ENCODE peak calls at places on chromosomes 4 and X, in four cellular contexts. One of them, this sample, is unnamed.
A peak's percentile ranks its signal among the peaks of the same experiment; 100 is the strongest.

GRCh38 chr4:77156912-77157858 is at the start of gene CCNG2:
- DNase-seq in CD8-positive, alpha-beta T cell: peak; percentile 87
- DNase-seq in brain microvascular endothelial cell: peak; percentile 85
- DNase-seq in Caco-2: peak; percentile 89
- DNase-seq in this sample: no peak

GRCh38 chrX:150833454-150834056 is 64.9 kb downstream of the CD99L2 start:
- DNase-seq in CD8-positive, alpha-beta T cell: no peak
- DNase-seq in brain microvascular endothelial cell: no peak
- DNase-seq in Caco-2: no peak
- DNase-seq in this sample: no peak

GRCh38 chrX:145910017-145910416 is 92.4 kb downstream of the SLITRK2 start:
- DNase-seq in CD8-positive, alpha-beta T cell: no peak
- DNase-seq in brain microvascular endothelial cell: no peak
- DNase-seq in Caco-2: no peak
- DNase-seq in this sample: no peak

GRCh38 chr4:5019274-5019673 is at the start of gene CYTL1:
- DNase-seq in CD8-positive, alpha-beta T cell: no peak
- DNase-seq in brain microvascular endothelial cell: no peak
- DNase-seq in Caco-2: no peak
- DNase-seq in this sample: no peak

GRCh38 chr4:185144601-185145240 is 1.7 kb downstream of the SLC25A4 start:
- DNase-seq in CD8-positive, alpha-beta T cell: no peak
- DNase-seq in brain microvascular endothelial cell: no peak
- DNase-seq in Caco-2: no peak
- DNase-seq in this sample: no peak

GRCh38 chr4:148764720-148765119 is 322.5 kb upstream of the NR3C2 start:
- DNase-seq in CD8-positive, alpha-beta T cell: no peak
- DNase-seq in brain microvascular endothelial cell: no peak
- DNase-seq in Caco-2: no peak
- DNase-seq in this sample: no peak

GRCh38 chr4:1608821-1609500 is 75.2 kb downstream of the FAM53A start:
- DNase-seq in CD8-positive, alpha-beta T cell: no peak
- DNase-seq in brain microvascular endothelial cell: no peak
- DNase-seq in Caco-2: no peak
- DNase-seq in this sample: no peak

GRCh38 chr4:22515888-22516541 is at the start of gene ADGRA3:
- DNase-seq in CD8-positive, alpha-beta T cell: no peak
- DNase-seq in brain microvascular endothelial cell: peak; percentile 38
- DNase-seq in Caco-2: peak; percentile 81
- DNase-seq in this sample: no peak

GRCh38 chr4:101693842-101694398 is 96.6 kb upstream of the BANK1 start:
- DNase-seq in CD8-positive, alpha-beta T cell: no peak
- DNase-seq in brain microvascular endothelial cell: no peak
- DNase-seq in Caco-2: no peak
- DNase-seq in this sample: no peak

GRCh38 chrX:15495801-15496200 is 2.7 kb upstream of the PIR start:
- DNase-seq in CD8-positive, alpha-beta T cell: no peak
- DNase-seq in brain microvascular endothelial cell: no peak
- DNase-seq in Caco-2: no peak
- DNase-seq in this sample: no peak

GRCh38 chrX:15498741-15499140 is 1.9 kb upstream of the BMX start:
- DNase-seq in CD8-positive, alpha-beta T cell: no peak
- DNase-seq in brain microvascular endothelial cell: no peak
- DNase-seq in Caco-2: no peak
- DNase-seq in this sample: no peak

GRCh38 chrX:15496809-15497208 is 3.7 kb upstream of the PIR start:
- DNase-seq in CD8-positive, alpha-beta T cell: no peak
- DNase-seq in brain microvascular endothelial cell: no peak
- DNase-seq in Caco-2: no peak
- DNase-seq in this sample: no peak

GRCh38 chrX:15500497-15500966 is at the start of gene BMX:
- DNase-seq in CD8-positive, alpha-beta T cell: no peak
- DNase-seq in brain microvascular endothelial cell: no peak
- DNase-seq in Caco-2: no peak
- DNase-seq in this sample: no peak

DNA sequence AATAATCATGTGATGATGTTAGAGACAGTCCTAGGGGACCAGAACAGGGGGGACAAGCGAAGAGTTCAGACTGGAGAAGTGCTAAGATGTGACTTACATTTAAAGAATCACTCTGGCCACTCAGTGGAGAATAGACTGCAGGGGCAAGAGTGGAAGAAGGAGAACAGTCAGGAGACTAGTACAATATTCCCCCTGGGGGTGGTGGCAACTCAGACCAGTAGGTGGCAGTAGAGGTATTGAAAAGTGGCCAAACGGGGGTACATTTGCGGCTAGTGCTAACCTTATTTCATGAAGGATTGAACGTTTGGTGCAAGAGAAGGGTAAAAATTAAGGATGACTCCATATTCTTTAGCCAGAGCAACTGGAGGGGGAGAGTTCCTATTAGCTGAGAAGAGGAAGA is 2.7 kb upstream of the BMX start:
- DNase-seq in CD8-positive, alpha-beta T cell: peak; percentile 38
- DNase-seq in brain microvascular endothelial cell: peak; percentile 29
- DNase-seq in Caco-2: peak; percentile 66
- DNase-seq in this sample: no peak
- TF ChIP-seq CTCF in CD8-positive, alpha-beta T cell: peak; percentile 34
- TF ChIP-seq CTCF in brain microvascular endothelial cell: peak; percentile 77
- TF ChIP-seq CTCF in Caco-2: peak; percentile 44
- TF ChIP-seq CTCF in this sample: peak; percentile 70

GRCh38 chr4:56050584-56050983 is 101.8 kb downstream of the CEP135 start:
- DNase-seq in CD8-positive, alpha-beta T cell: no peak
- DNase-seq in brain microvascular endothelial cell: no peak
- DNase-seq in Caco-2: no peak
- DNase-seq in this sample: no peak
- H3K4me3 ChIP-seq in CD8-positive, alpha-beta T cell: no peak overlapping the region
- H3K4me3 ChIP-seq in brain microvascular endothelial cell: no peak overlapping the region
- H3K4me3 ChIP-seq in Caco-2: peak overlapping the region; percentile 86
- H3K4me3 ChIP-seq in this sample: no peak overlapping the region

GRCh38 chrX:71000139-71000538 is 68.0 kb downstream of the SNX12 start:
- DNase-seq in CD8-positive, alpha-beta T cell: no peak
- DNase-seq in brain microvascular endothelial cell: no peak
- DNase-seq in Caco-2: no peak
- DNase-seq in this sample: no peak

GRCh38 chrX:70995338-70995737 is 64.4 kb upstream of the SLC7A3 start:
- DNase-seq in CD8-positive, alpha-beta T cell: no peak
- DNase-seq in brain microvascular endothelial cell: no peak
- DNase-seq in Caco-2: no peak
- DNase-seq in this sample: no peak

GRCh38 chrX:70998402-70999027 is 67.6 kb upstream of the SLC7A3 start:
- DNase-seq in CD8-positive, alpha-beta T cell: peak; percentile 12
- DNase-seq in brain microvascular endothelial cell: peak; percentile 16
- DNase-seq in Caco-2: peak; percentile 50
- DNase-seq in this sample: peak; percentile 17
- TF ChIP-seq CTCF in CD8-positive, alpha-beta T cell: no peak
- TF ChIP-seq CTCF in brain microvascular endothelial cell: peak; percentile 61
- TF ChIP-seq CTCF in Caco-2: no peak
- TF ChIP-seq CTCF in this sample: peak; percentile 28

DNA sequence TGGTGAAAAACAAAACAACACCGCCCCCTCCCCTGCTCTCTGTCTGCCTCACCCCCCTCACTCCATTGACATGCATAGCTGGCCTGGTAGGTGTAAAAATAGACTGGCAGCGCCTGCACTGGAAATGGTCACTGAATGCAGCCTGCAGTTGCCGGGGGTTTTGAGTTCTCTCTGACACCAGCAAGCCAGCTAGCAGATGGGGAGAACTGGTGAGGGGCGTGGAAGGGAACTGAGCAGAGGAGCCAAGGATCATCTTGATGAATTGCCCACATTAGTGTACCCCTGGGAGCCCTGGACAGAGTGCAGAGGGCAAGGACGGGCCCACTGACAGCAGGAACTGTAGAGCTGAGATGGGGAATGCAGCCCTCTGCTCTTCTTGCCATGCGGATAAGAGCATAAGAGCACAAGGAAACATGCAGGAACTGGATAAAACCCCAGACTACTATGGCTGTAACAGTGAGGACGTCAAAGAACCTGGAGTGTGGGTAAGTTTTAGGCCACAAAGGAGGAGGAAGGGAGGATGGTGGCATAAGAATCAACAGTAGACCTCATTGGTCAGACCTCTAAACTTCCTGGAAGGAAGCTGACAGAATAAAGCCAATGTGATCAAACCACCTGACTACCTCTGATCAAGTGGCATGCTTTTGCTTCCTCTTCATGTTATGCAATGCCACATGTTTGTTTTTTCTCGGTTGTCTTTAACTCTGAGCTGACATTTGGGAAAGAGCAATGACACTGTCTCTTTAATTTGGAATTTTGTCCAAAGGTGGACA is 96.3 kb downstream of the ANK2 start:
- DNase-seq in CD8-positive, alpha-beta T cell: no peak
- DNase-seq in brain microvascular endothelial cell: no peak
- DNase-seq in Caco-2: no peak
- DNase-seq in this sample: no peak
- H3K4me3 ChIP-seq in CD8-positive, alpha-beta T cell: no peak overlapping the region
- H3K4me3 ChIP-seq in brain microvascular endothelial cell: no peak overlapping the region
- H3K4me3 ChIP-seq in Caco-2: no peak overlapping the region
- H3K4me3 ChIP-seq in this sample: no peak overlapping the region

GRCh38 chr4:153345011-153345981 is 808 bp downstream of the MND1 start:
- DNase-seq in CD8-positive, alpha-beta T cell: peak; percentile 52
- DNase-seq in brain microvascular endothelial cell: peak; percentile 38
- DNase-seq in Caco-2: peak; percentile 52
- DNase-seq in this sample: no peak
- TF ChIP-seq CTCF in CD8-positive, alpha-beta T cell: no peak
- TF ChIP-seq CTCF in brain microvascular endothelial cell: peak; percentile 19
- TF ChIP-seq CTCF in Caco-2: no peak
- TF ChIP-seq CTCF in this sample: no peak

GRCh38 chrX:54358424-54359211 is 772 bp upstream of the WNK3 start:
- DNase-seq in CD8-positive, alpha-beta T cell: peak; percentile 27
- DNase-seq in brain microvascular endothelial cell: peak; percentile 38
- DNase-seq in Caco-2: no peak
- DNase-seq in this sample: no peak

GRCh38 chrX:54357414-54358377 is at the start of gene WNK3:
- DNase-seq in CD8-positive, alpha-beta T cell: peak; percentile 13
- DNase-seq in brain microvascular endothelial cell: peak; percentile 67
- DNase-seq in Caco-2: no peak
- DNase-seq in this sample: no peak

DNA sequence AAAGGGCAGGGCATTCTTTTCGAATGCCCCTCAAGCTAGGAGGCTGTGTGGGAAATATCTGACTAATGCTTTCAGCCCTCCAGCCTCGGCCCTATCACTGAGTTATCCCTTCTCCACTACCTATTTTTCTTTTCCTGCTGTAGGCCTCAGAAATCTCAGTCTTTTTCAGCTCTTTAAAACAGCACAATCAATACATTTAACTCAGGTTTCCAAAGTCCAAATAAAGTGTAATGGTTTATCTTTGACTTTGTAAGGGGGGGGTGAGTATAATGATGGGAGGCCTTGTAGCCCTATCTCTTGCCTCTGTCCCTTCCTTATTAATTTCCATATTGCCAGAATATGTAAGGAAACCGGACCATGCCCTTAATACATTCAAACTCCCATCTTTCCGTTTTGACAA is 1.6 kb upstream of the WNK3 start:
- DNase-seq in CD8-positive, alpha-beta T cell: no peak
- DNase-seq in brain microvascular endothelial cell: no peak
- DNase-seq in Caco-2: no peak
- DNase-seq in this sample: no peak
- H3K4me3 ChIP-seq in CD8-positive, alpha-beta T cell: peak overlapping the region; percentile 50
- H3K4me3 ChIP-seq in brain microvascular endothelial cell: peak overlapping the region; percentile 61
- H3K4me3 ChIP-seq in Caco-2: no peak overlapping the region
- H3K4me3 ChIP-seq in this sample: no peak overlapping the region

This sample was measured in HFF-Myc.